ENCODE peak calls at places on chromosomes 3 and 15, in five cellular contexts. I is neural progenitor cell, H is neuronal stem cell, K is esophagus squamous epithelium, Y is mesenchymal stem cell. O is an unnamed sample.

GRCh38 chr15:98647026-98647773 is 1.1 kb upstream of the IGF1R start:
- DNase-seq in I (peak; percentile 95), H (peak; percentile 88), K (no peak), Y (peak; percentile 67), O (peak; percentile 74)

GRCh38 chr3:126200534-126200933 is 20.1 kb upstream of the ALDH1L1 start:
- DNase-seq in I (no peak), H (no peak), K (no peak), Y (no peak), O (no peak)

GRCh38 chr15:30992465-30992864 is 1.0 kb upstream of the MTMR10 start:
- DNase-seq in I (no peak), H (no peak), K (no peak), Y (no peak), O (no peak)

GRCh38 chr3:44992555-44993470 is 16.8 kb downstream of the EXOSC7 start:
- DNase-seq in I (peak; percentile 64), H (no peak), K (no peak), Y (peak; percentile 47), O (no peak)

GRCh38 chr15:27535445-27536129 is 563.5 kb downstream of the OCA2 start:
- DNase-seq in I (no peak), H (no peak), K (no peak), Y (no peak), O (no peak)

GRCh38 chr3:52124126-52124525 is 30.1 kb downstream of the POC1A start:
- DNase-seq in I (no peak), H (no peak), K (no peak), Y (no peak), O (no peak)

GRCh38 chr3:138921316-138922292 is 25.3 kb downstream of the FOXL2 start:
- DNase-seq in I (no peak), H (no peak), K (no peak), Y (peak; percentile 53), O (no peak)

GRCh38 chr15:69815793-69816192 is 281.9 kb downstream of the TLE3 start:
- DNase-seq in I (no peak), H (no peak), K (no peak), Y (no peak), O (no peak)

GRCh38 chr3:64251019-64251418 is 25.8 kb upstream of the PRICKLE2 start:
- DNase-seq in I (no peak), H (no peak), K (no peak), Y (no peak), O (no peak)

GRCh38 chr3:83011471-83011870 is 1250.0 kb upstream of the GBE1 start:
- DNase-seq in I (no peak), H (no peak), K (no peak), Y (no peak), O (no peak)

GRCh38 chr15:68829068-68829467 is 8.4 kb upstream of the ANP32A start:
- DNase-seq in I (peak; percentile 33), H (no peak), K (no peak), Y (peak; percentile 38), O (no peak)

GRCh38 chr3:107716734-107717133 is 194.0 kb downstream of the BBX start:
- DNase-seq in I (no peak), H (no peak), K (no peak), Y (no peak), O (no peak)

GRCh38 chr3:50388021-50388719 is 28.8 kb upstream of the TMEM115 start:
- DNase-seq in I (peak; percentile 75), H (no peak), K (no peak), Y (peak; percentile 10), O (no peak)

GRCh38 chr3:2597615-2598014 is 498.9 kb downstream of the CNTN4 start:
- DNase-seq in I (no peak), H (no peak), K (no peak), Y (no peak), O (no peak)

GRCh38 chr3:138901579-138901978 is 45.4 kb downstream of the FOXL2 start:
- DNase-seq in I (no peak), H (no peak), K (no peak), Y (no peak), O (no peak)

GRCh38 chr3:16300881-16301359 is 35.9 kb downstream of the OXNAD1 start:
- DNase-seq in I (no peak), H (no peak), K (no peak), Y (no peak), O (no peak)

GRCh38 chr15:35170216-35170615 is 85.1 kb upstream of the NANOGP8 start:
- DNase-seq in I (no peak), H (no peak), K (no peak), Y (peak; percentile 52), O (no peak)

GRCh38 chr15:70322051-70322668 is 224.4 kb upstream of the TLE3 start:
- DNase-seq in I (no peak), H (no peak), K (no peak), Y (no peak), O (peak; percentile 37)

GRCh38 chr3:12816521-12817340 is 20.3 kb downstream of the CAND2 start:
- DNase-seq in I (no peak), H (no peak), K (no peak), Y (no peak), O (no peak)

GRCh38 chr3:49454457-49454856 is 15.6 kb upstream of the DAG1 start:
- DNase-seq in I (peak; percentile 59), H (no peak), K (no peak), Y (no peak), O (no peak)

GRCh38 chr3:52026016-52026415 is 30.3 kb upstream of the RPL29 start:
- DNase-seq in I (peak; percentile 36), H (no peak), K (no peak), Y (no peak), O (no peak)

GRCh38 chr3:133301731-133302130 is 98.1 kb upstream of the BFSP2 start:
- DNase-seq in I (no peak), H (no peak), K (no peak), Y (no peak), O (no peak)

GRCh38 chr15:27707216-27707710 is 391.9 kb downstream of the OCA2 start:
- DNase-seq in I (no peak), H (no peak), K (no peak), Y (no peak), O (no peak)

GRCh38 chr3:122298239-122298638 is 26.8 kb upstream of the CSTA start:
- DNase-seq in I (no peak), H (no peak), K (no peak), Y (no peak), O (no peak)

GRCh38 chr15:84791763-84792162 is 25.4 kb upstream of the ALPK3 start:
- DNase-seq in I (no peak), H (no peak), K (no peak), Y (no peak), O (no peak)

GRCh38 chr15:38207591-38207990 is 45.0 kb upstream of the SPRED1 start:
- DNase-seq in I (no peak), H (no peak), K (no peak), Y (no peak), O (no peak)

GRCh38 chr15:50943623-50944022 is 35.1 kb downstream of the AP4E1 start:
- DNase-seq in I (no peak), H (no peak), K (no peak), Y (no peak), O (no peak)

GRCh38 chr3:79337798-79338197 is 430.0 kb downstream of the ROBO1 start:
- DNase-seq in I (no peak), H (no peak), K (no peak), Y (no peak), O (no peak)

DNA sequence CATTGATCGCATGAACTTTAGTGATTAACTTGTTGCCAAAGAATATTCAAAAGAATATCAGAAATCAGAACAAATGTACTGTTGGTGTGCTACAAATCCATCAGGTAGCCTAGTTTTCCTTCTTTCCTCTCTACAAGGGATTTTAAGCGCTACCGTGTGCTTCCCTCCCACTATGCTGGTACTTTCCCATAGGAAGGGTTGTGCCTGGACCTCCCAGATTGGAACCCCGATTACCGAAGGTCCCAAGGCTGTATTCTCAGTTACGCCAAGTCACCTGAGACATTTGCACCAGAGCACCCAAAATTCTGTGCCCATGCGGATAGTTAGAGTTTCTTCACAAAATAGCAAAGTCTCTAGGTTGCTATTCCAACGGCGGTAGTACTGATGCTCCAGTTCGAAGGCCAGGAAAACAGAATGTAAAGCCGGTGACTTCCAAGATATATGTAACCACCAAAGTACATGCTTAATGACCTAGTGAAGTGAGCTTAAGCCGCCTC is 23.4 kb upstream of the GATM start:
- DNase-seq in I (no peak), H (no peak), K (no peak), Y (no peak), O (no peak)
- H3K27ac ChIP-seq in I (no peak overlapping the region), H (peak overlapping the region; percentile 20), K (peak overlapping the region; percentile 97), Y (peak overlapping the region; percentile 44), O (peak overlapping the region; percentile 85)

DNA sequence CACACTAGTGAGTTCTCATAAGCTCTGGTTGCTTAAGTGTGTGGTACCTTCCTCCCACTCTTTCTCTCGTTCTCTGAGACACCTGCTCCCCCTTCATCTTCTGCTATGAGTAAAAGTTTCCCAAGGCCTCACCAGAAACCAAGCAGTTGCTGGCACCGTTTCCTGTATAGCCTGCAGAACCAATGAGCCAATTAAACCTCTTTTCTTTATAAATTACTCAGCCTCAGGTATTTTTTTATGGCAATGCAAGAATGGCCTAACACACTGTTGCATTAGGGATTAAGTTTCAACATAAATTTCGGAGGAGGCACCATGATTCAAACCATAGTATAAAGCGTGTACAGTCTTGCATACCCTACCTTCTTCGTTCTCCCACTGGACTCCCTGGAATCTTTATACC is 252.3 kb upstream of the CHRM5 start:
- DNase-seq in I (no peak), H (no peak), K (no peak), Y (no peak), O (no peak)
- H3K27ac ChIP-seq in I (no peak overlapping the region), H (no peak overlapping the region), K (no peak overlapping the region), Y (no peak overlapping the region), O (no peak overlapping the region)

DNA sequence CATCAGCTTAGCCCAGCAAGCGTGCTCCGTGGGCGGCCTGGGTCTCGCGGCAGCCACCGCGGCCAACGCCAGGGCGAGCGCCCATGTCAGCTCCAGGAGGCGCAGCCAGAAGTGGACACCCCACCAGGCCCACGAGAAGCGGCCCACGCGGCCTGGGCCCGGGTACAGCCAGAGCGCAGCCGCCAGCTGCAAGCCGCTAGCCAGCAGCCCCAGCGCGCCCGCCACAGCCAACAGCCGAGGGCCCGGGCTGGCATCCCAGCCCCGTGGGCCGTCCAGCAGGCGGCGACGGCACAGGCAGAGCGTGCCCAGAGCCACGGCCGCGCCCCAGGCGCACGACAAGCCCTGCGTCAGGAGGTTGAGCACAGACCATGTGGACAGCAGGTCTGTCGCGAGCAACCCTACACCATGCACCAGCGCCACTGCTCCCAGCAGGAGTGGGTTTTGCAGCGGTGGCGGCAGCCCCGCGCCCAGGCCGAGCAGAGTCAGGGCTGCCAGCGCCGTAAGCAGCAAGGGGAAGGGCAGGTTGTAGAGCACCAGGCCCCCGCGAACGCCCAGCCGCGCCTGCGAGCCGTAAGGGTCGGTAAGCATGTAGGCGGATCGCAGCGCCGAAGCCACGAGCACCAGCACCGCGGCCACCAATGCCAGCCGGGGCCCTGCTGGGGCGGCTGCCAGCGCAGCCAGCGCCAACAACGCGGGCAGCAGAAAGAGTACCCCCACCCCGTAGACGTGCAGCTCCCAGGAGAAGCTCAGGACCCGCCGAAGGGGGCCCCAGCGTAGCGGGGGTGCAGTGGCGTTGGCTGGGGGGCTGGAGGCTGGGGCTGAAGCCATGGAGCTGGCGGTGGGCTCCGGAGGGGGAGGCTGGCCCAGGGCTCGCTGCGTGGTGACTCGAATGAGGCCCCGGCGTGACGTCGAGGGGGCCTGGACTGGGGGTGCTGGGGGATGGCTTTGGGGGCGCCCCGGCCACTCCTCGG is 4.9 kb downstream of the PRRT3 start:
- DNase-seq in I (peak; percentile 85), H (peak; percentile 46), K (no peak), Y (peak; percentile 79), O (peak; percentile 88)
- H3K27ac ChIP-seq in I (no peak overlapping the region), H (no peak overlapping the region), K (peak overlapping the region; percentile 92), Y (no peak overlapping the region), O (peak overlapping the region; percentile 81)

GRCh38 chr3:196377321-196377720 is 39.1 kb upstream of the TM4SF19 start:
- DNase-seq in I (no peak), H (no peak), K (no peak), Y (no peak), O (no peak)
- H3K27ac ChIP-seq in I (no peak overlapping the region), H (no peak overlapping the region), K (no peak overlapping the region), Y (no peak overlapping the region), O (no peak overlapping the region)

GRCh38 chr3:189316296-189317019 is 144.7 kb downstream of the TPRG1 start:
- DNase-seq in I (no peak), H (no peak), K (no peak), Y (peak; percentile 29), O (no peak)
- H3K27ac ChIP-seq in I (no peak overlapping the region), H (no peak overlapping the region), K (no peak overlapping the region), Y (no peak overlapping the region), O (no peak overlapping the region)

O was measured in ascending aorta.